ENCODE peak calls at places on chromosome 11, in four cellular contexts. Z is K562, X is HepG2, Q is GM12878. O is an unnamed sample.

GRCh38 chr11:83007909-83008580 is 63.7 kb downstream of the RAB30 start:
- DNase-seq in Z (peak; percentile 91), Q (no peak), X (peak; percentile 88), O (peak; percentile 19)

GRCh38 chr11:63916837-63917684 is at the start of gene RCOR2:
- DNase-seq in Z (peak; percentile 92), X (peak; percentile 70), Q (no peak), O (peak; percentile 85)

GRCh38 chr11:65355776-65356393 is 1.3 kb downstream of the TIGD3 start:
- DNase-seq in Q (no peak), X (no peak), Z (no peak), O (no peak)

GRCh38 chr11:45178890-45179663 is 32.6 kb downstream of the PRDM11 start:
- DNase-seq in X (no peak), Z (no peak), Q (no peak), O (no peak)

GRCh38 chr11:9060700-9061111 is 30.7 kb downstream of the SCUBE2 start:
- DNase-seq in Q (peak; percentile 97), Z (peak; percentile 38), X (peak; percentile 23), O (peak; percentile 25)

GRCh38 chr11:130180491-130180890 is 20.9 kb downstream of the ST14 start:
- DNase-seq in Z (no peak), X (no peak), Q (no peak), O (no peak)

GRCh38 chr11:9065614-9066431 is 25.6 kb downstream of the SCUBE2 start:
- DNase-seq in Z (no peak), X (no peak), Q (no peak), O (no peak)

GRCh38 chr11:117037952-117038350 is 60.3 kb downstream of the SIK3 start:
- DNase-seq in Z (no peak), X (no peak), Q (no peak), O (no peak)

GRCh38 chr11:45188127-45188526 is 41.7 kb downstream of the PRDM11 start:
- DNase-seq in Z (no peak), Q (no peak), X (no peak), O (no peak)

GRCh38 chr11:67438121-67438902 is 830 bp upstream of the PTPRCAP start:
- DNase-seq in Z (no peak), X (no peak), Q (no peak), O (no peak)

GRCh38 chr11:72821221-72821919 is 7.2 kb downstream of the ATG16L2 start:
- DNase-seq in Q (no peak), Z (no peak), X (no peak), O (no peak)

GRCh38 chr11:67056640-67057409 is at the start of gene RHOD:
- DNase-seq in X (no peak), Z (no peak), Q (no peak), O (no peak)

GRCh38 chr11:36292311-36292722 is 3.1 kb upstream of the COMMD9 start:
- DNase-seq in Q (peak; percentile 23), Z (peak; percentile 64), X (no peak), O (peak; percentile 48)

GRCh38 chr11:10522921-10523320 is 18.1 kb downstream of the RNF141 start:
- DNase-seq in Z (no peak), Q (no peak), X (no peak), O (no peak)

GRCh38 chr11:133065847-133066485 is 466.3 kb downstream of the OPCML start:
- DNase-seq in X (no peak), Q (no peak), Z (no peak), O (no peak)

GRCh38 chr11:34423300-34423699 is 15.4 kb upstream of the CAT start:
- DNase-seq in Q (no peak), Z (no peak), X (no peak), O (no peak)
- TF ChIP-seq TARDBP in Q (no peak), Z (no peak), X (no peak), O (no peak)

GRCh38 chr11:107844041-107844440 is 14.5 kb downstream of the SLC35F2 start:
- DNase-seq in Z (no peak), Q (no peak), X (no peak), O (no peak)

GRCh38 chr11:107848345-107848744 is 10.2 kb downstream of the SLC35F2 start:
- DNase-seq in Q (no peak), Z (no peak), X (no peak), O (no peak)

GRCh38 chr11:107853070-107853469 is 5.5 kb downstream of the SLC35F2 start:
- DNase-seq in X (no peak), Q (no peak), Z (no peak), O (no peak)

GRCh38 chr11:107851704-107852315 is 6.8 kb downstream of the SLC35F2 start:
- DNase-seq in Q (no peak), Z (no peak), X (no peak), O (no peak)

GRCh38 chr11:107849791-107850190 is 8.8 kb downstream of the SLC35F2 start:
- DNase-seq in Z (no peak), X (no peak), Q (no peak), O (no peak)
- TF ChIP-seq TARDBP in Z (no peak), X (no peak), Q (no peak), O (no peak)

GRCh38 chr11:2222479-2222878 is 47.9 kb downstream of the ASCL2 start:
- DNase-seq in Z (no peak), X (no peak), Q (no peak), O (no peak)
- TF ChIP-seq TARDBP in Z (no peak), X (no peak), Q (no peak), O (no peak)

GRCh38 chr11:61071880-61072279 is 30.4 kb upstream of the CD5 start:
- DNase-seq in Q (no peak), X (no peak), Z (no peak), O (no peak)

GRCh38 chr11:61069427-61069826 is 32.9 kb upstream of the CD5 start:
- DNase-seq in Q (no peak), X (no peak), Z (no peak), O (no peak)

GRCh38 chr11:61068581-61068980 is 33.7 kb upstream of the CD5 start:
- DNase-seq in X (no peak), Q (no peak), Z (no peak), O (no peak)

GRCh38 chr11:61072316-61073109 is 29.8 kb upstream of the CD5 start:
- DNase-seq in Z (no peak), Q (no peak), X (no peak), O (no peak)

GRCh38 chr11:61071208-61071681 is 31.0 kb upstream of the CD5 start:
- DNase-seq in Q (no peak), X (no peak), Z (no peak), O (no peak)
- TF ChIP-seq TARDBP in Q (no peak), X (no peak), Z (no peak), O (no peak)

GRCh38 chr11:25198704-25199103 is 701.9 kb downstream of the LUZP2 start:
- DNase-seq in Q (no peak), X (no peak), Z (no peak), O (no peak)
- TF ChIP-seq TARDBP in Q (no peak), X (no peak), Z (no peak), O (no peak)